ENCODE peak calls at places on chromosomes 3 and 15, in six cellular contexts. X is OCI-LY7, I is lower leg skin, Q is AG04449, L is stomach, Z is suprapubic skin. S is an unnamed sample.

GRCh38 chr15:43471975-43472374 is 21.0 kb downstream of the TP53BP1 start:
- DNase-seq in X (no peak), I (no peak), Q (no peak), L (no peak), Z (no peak), S (no peak)

GRCh38 chr15:51842852-51843737 is 13.6 kb downstream of the TMOD3 start:
- DNase-seq in X (peak), I (no peak), Q (no peak), L (no peak), Z (no peak), S (no peak)

GRCh38 chr15:71599404-71600225 is 210.7 kb upstream of the NR2E3 start:
- DNase-seq in X (no peak), I (no peak), Q (no peak), L (peak), Z (no peak), S (no peak)

GRCh38 chr3:25018909-25019308 is 409.2 kb upstream of the RARB start:
- DNase-seq in X (no peak), I (no peak), Q (no peak), L (no peak), Z (no peak), S (no peak)

GRCh38 chr15:72397780-72398179 is 325 bp upstream of the TMEM202 start:
- DNase-seq in X (no peak), I (no peak), Q (no peak), L (no peak), Z (no peak), S (no peak)

GRCh38 chr15:77461486-77461885 is 40.8 kb downstream of the HMG20A start:
- DNase-seq in X (no peak), I (no peak), Q (no peak), L (no peak), Z (no peak), S (no peak)

GRCh38 chr15:23859008-23859407 is 171.9 kb upstream of the NDN start:
- DNase-seq in X (no peak), I (no peak), Q (no peak), L (no peak), Z (no peak), S (no peak)

GRCh38 chr3:13546667-13547171 is 2.2 kb upstream of the FBLN2 start:
- DNase-seq in X (no peak), I (no peak), Q (no peak), L (no peak), Z (no peak), S (no peak)

GRCh38 chr3:139466369-139466768 is 9.9 kb downstream of the RBP2 start:
- DNase-seq in X (no peak), I (peak), Q (no peak), L (no peak), Z (no peak), S (no peak)

GRCh38 chr3:150928234-150928633 is 23.0 kb upstream of the MINDY4B start:
- DNase-seq in X (no peak), I (no peak), Q (no peak), L (no peak), Z (no peak), S (no peak)

GRCh38 chr3:24624938-24625681 is 130.5 kb upstream of the THRB start:
- DNase-seq in X (no peak), I (no peak), Q (no peak), L (no peak), Z (no peak), S (no peak)

GRCh38 chr3:131630117-131630516 is 127.3 kb upstream of the MRPL3 start:
- DNase-seq in X (no peak), I (no peak), Q (no peak), L (no peak), Z (no peak), S (no peak)

GRCh38 chr3:45078910-45079522 is 52.9 kb downstream of the CLEC3B start:
- DNase-seq in X (no peak), I (no peak), Q (no peak), L (peak), Z (no peak), S (no peak)

GRCh38 chr3:133932009-133932408 is 36.3 kb upstream of the RAB6B start:
- DNase-seq in X (no peak), I (no peak), Q (no peak), L (no peak), Z (peak), S (no peak)

GRCh38 chr3:188712257-188712924 is 459.4 kb upstream of the TPRG1 start:
- DNase-seq in X (no peak), I (no peak), Q (peak), L (no peak), Z (no peak), S (peak)

GRCh38 chr15:98177950-98178848 is 217.7 kb downstream of the ARRDC4 start:
- DNase-seq in X (peak), I (no peak), Q (peak), L (peak), Z (no peak), S (peak)

GRCh38 chr3:152026033-152026556 is 152.7 kb downstream of the SUCNR1 start:
- DNase-seq in X (no peak), I (no peak), Q (peak), L (no peak), Z (no peak), S (peak)

GRCh38 chr3:192079098-192079497 is 618.1 kb downstream of the PYDC2 start:
- DNase-seq in X (no peak), I (no peak), Q (no peak), L (no peak), Z (no peak), S (no peak)

GRCh38 chr3:165852150-165852549 is 14.9 kb upstream of the BCHE start:
- DNase-seq in X (no peak), I (no peak), Q (no peak), L (no peak), Z (no peak), S (no peak)

GRCh38 chr3:49378249-49378899 is 20.2 kb upstream of the GPX1 start:
- DNase-seq in X (no peak), I (peak), Q (peak), L (no peak), Z (no peak), S (peak)

GRCh38 chr3:11604139-11604895 is 39.4 kb downstream of the VGLL4 start:
- DNase-seq in X (peak), I (no peak), Q (peak), L (no peak), Z (no peak), S (no peak)

GRCh38 chr3:40137586-40138295 is 171.8 kb upstream of the EIF1B start:
- DNase-seq in X (no peak), I (no peak), Q (peak), L (no peak), Z (no peak), S (peak)

GRCh38 chr3:175200391-175200790 is 341.3 kb downstream of the NAALADL2 start:
- DNase-seq in X (no peak), I (no peak), Q (no peak), L (no peak), Z (no peak), S (no peak)

GRCh38 chr15:83118291-83118827 is 10.9 kb downstream of the TM6SF1 start:
- DNase-seq in X (no peak), I (no peak), Q (no peak), L (no peak), Z (no peak), S (no peak)

GRCh38 chr3:114554716-114555115 is 260.9 kb downstream of the TIGIT start:
- DNase-seq in X (no peak), I (no peak), Q (peak), L (no peak), Z (no peak), S (no peak)

GRCh38 chr15:94061041-94061440 is 170.3 kb upstream of the MCTP2 start:
- DNase-seq in X (no peak), I (no peak), Q (no peak), L (no peak), Z (no peak), S (no peak)

GRCh38 chr3:33134026-33134625 is 20.3 kb downstream of the CRTAP start:
- DNase-seq in X (no peak), I (peak), Q (no peak), L (no peak), Z (no peak), S (no peak)

GRCh38 chr3:98918586-98918985 is 17.1 kb upstream of the DCBLD2 start:
- DNase-seq in X (no peak), I (no peak), Q (no peak), L (no peak), Z (no peak), S (no peak)

GRCh38 chr3:139916271-139916670 is 18.7 kb upstream of the CLSTN2 start:
- DNase-seq in X (no peak), I (no peak), Q (no peak), L (no peak), Z (no peak), S (no peak)

GRCh38 chr3:30418443-30418842 is 188.0 kb upstream of the TGFBR2 start:
- DNase-seq in X (no peak), I (no peak), Q (no peak), L (no peak), Z (no peak), S (no peak)

GRCh38 chr15:88704791-88705768 is 66.3 kb downstream of the ISG20 start:
- DNase-seq in X (no peak), I (peak), Q (no peak), L (peak), Z (no peak), S (no peak)

GRCh38 chr3:85228966-85229365 is 270.2 kb downstream of the CADM2 start:
- DNase-seq in X (no peak), I (no peak), Q (no peak), L (no peak), Z (no peak), S (no peak)

GRCh38 chr3:79392479-79392878 is 375.3 kb downstream of the ROBO1 start:
- DNase-seq in X (no peak), I (no peak), Q (no peak), L (no peak), Z (no peak), S (no peak)

GRCh38 chr3:57080171-57080570 is 19.7 kb downstream of the SPATA12 start:
- DNase-seq in X (peak), I (no peak), Q (no peak), L (no peak), Z (no peak), S (no peak)

GRCh38 chr3:152470893-152471292 is 202.2 kb downstream of the MBNL1 start:
- DNase-seq in X (no peak), I (no peak), Q (no peak), L (no peak), Z (no peak), S (no peak)

GRCh38 chr3:192571197-192571791 is 156.0 kb downstream of the FGF12 start:
- DNase-seq in X (no peak), I (no peak), Q (no peak), L (peak), Z (no peak), S (no peak)

GRCh38 chr15:28984421-28985375 is 98.9 kb downstream of the APBA2 start:
- DNase-seq in X (no peak), I (no peak), Q (no peak), L (no peak), Z (no peak), S (no peak)

GRCh38 chr15:74866090-74866489 is 7.1 kb downstream of the SCAMP2 start:
- DNase-seq in X (no peak), I (no peak), Q (peak), L (no peak), Z (no peak), S (no peak)

GRCh38 chr3:2262204-2262603 is 163.5 kb downstream of the CNTN4 start:
- DNase-seq in X (no peak), I (no peak), Q (no peak), L (no peak), Z (no peak), S (no peak)

GRCh38 chr3:80338366-80338765 is 570.6 kb upstream of the ROBO1 start:
- DNase-seq in X (no peak), I (no peak), Q (no peak), L (no peak), Z (no peak), S (no peak)

DNA sequence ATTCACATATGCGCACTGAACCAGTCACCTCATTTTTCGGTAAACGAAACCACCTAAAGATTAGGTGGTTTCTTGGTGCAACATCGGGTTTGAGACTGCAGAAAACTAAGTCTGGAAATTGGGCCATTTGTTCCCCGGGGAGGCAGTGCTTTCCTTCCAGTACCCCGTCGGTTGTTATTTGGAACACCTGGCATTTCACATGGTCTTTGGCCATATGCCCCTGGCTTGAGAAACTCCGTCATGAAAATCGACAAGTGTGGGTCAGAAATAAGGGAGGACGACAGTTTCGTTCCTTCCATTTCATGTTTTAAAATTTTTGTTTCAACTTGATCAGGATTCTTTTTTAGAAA is 544 bp upstream of the GATM start:
- DNase-seq in X (no peak), I (no peak), Q (no peak), L (no peak), Z (no peak), S (no peak)
- H3K4me3 ChIP-seq in X (peak), I (peak), Q (peak), L (peak), Z (peak), S (no peak)

DNA sequence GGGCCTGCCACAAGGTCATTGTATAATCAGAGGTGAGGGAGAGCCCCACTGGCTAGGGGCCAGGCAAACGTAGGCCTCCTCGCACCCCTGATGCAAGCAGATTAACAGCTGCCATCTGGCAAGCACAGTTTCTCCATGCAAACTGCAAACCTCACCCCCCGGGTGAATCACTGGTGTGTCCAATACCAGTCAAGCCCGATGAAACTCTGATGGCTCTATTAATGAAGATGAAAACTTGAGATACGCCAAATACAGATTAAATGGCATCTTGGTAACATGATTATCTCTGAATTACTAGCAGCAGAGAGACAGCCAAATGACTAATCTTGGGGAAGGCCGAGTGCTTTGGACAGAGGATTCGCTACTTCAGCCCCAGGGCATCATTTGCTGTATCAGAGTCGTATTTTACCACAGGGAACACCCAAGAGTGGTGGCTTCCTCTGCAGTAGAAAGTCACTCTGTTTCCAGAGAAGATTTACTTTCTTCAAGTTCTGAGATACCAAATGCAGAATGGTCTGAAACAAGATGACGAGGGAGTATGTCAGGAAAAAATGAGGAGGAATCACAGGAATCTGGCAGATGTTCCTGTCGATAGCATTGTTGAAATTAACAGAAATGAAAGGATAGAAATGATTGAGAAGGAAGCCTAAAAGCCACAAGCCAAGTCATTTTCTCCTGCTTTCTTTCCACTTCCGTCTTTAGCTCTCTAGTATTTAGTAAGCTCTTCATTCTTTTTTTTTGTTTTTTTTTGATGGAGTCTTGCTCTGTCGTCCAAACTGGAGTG is 96.2 kb upstream of the NR2F2 start:
- DNase-seq in X (no peak), I (no peak), Q (peak), L (no peak), Z (no peak), S (peak)
- TF ChIP-seq CTCF in X (no peak), I (no peak), Q (no peak), L (no peak), Z (no peak), S (no peak)

DNA sequence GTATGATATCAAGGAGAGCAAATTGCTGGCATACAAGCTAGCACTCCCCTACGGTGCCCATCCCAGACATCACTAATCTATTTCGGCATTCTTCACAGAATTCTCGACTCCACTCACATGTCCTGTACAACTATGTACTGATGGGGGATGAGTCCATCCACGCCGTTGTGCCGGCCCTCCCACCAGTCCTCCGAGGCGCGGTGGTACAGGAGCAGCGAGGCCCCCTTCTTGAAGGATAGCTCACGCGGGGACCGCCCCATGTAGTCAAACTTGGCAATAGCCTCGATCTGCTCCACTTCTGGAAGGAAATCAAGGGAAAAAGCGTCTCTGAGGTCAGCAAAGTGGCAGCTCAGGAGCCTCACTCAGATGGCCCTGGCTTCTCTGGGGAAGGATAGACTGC is 31.0 kb upstream of the RAD18 start:
- DNase-seq in X (no peak), I (peak), Q (no peak), L (no peak), Z (no peak), S (no peak)
- H3K4me3 ChIP-seq in X (no peak), I (no peak), Q (no peak), L (no peak), Z (no peak), S (no peak)

GRCh38 chr15:62244762-62245161 is 79.7 kb upstream of the C2CD4B start:
- DNase-seq in X (no peak), I (no peak), Q (no peak), L (peak), Z (no peak), S (no peak)

GRCh38 chr15:62240697-62241096 is 75.6 kb upstream of the C2CD4B start:
- DNase-seq in X (no peak), I (peak), Q (no peak), L (no peak), Z (no peak), S (no peak)

GRCh38 chr15:62242999-62243398 is 77.9 kb upstream of the C2CD4B start:
- DNase-seq in X (no peak), I (no peak), Q (no peak), L (no peak), Z (no peak), S (no peak)

GRCh38 chr15:62241135-62241770 is 76.2 kb upstream of the C2CD4B start:
- DNase-seq in X (peak), I (no peak), Q (no peak), L (peak), Z (no peak), S (no peak)

GRCh38 chr15:62240121-62240520 is 75.0 kb upstream of the C2CD4B start:
- DNase-seq in X (no peak), I (no peak), Q (no peak), L (no peak), Z (no peak), S (no peak)
- TF ChIP-seq CTCF in X (no peak), I (no peak), Q (no peak), L (no peak), Z (no peak), S (no peak)

DNA sequence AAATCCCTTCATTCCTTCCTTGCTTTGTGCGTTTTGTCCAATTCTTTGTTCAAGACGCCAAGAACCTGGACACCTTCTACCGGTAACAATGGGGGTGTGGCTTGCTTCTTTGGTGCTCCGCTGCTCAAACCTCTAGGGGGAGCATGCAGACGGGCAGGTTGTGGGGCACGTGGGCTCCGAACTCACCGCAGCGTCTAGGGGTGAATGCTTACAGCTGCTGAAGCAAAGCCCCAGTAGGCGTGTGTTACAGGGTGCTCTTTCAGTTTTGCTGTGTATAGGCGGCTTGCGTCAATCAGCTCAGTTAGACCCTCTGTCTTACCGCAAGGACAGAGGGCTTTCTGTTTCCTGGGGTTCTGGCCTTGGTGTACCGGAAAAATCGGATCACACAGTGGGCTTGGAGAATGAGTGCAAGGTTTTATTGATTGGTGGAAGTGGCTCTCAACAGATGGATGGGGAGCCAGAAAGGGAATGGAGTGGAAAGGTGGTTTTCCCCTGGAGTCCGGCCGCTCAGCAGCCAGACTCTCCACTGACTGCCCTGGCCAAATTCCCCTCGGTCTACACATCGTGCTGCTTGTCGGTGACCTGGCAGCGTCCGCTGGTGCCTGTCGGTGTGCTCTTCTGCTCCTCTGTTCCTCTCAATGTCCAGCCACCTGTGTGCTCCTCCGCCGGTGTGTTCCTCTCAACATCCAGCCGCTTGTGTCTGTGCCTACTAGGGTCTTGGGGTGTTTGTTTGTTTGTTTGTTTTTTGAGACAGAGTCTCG is 1.2 kb upstream of the LRRC34 start:
- DNase-seq in X (peak), I (no peak), Q (no peak), L (peak), Z (no peak), S (no peak)
- H3K4me3 ChIP-seq in X (peak), I (no peak), Q (peak), L (peak), Z (peak), S (peak)

GRCh38 chr3:53842436-53843194 is 3.6 kb downstream of the CHDH start:
- DNase-seq in X (no peak), I (peak), Q (no peak), L (peak), Z (no peak), S (no peak)

GRCh38 chr3:53844262-53845102 is 1.7 kb downstream of the CHDH start:
- DNase-seq in X (peak), I (peak), Q (no peak), L (peak), Z (no peak), S (no peak)

GRCh38 chr3:53843195-53844177 is 2.7 kb downstream of the CHDH start:
- DNase-seq in X (peak), I (peak), Q (no peak), L (no peak), Z (no peak), S (no peak)

GRCh38 chr3:53837331-53837730 is 8.9 kb downstream of the CHDH start:
- DNase-seq in X (no peak), I (peak), Q (no peak), L (no peak), Z (peak), S (no peak)

DNA sequence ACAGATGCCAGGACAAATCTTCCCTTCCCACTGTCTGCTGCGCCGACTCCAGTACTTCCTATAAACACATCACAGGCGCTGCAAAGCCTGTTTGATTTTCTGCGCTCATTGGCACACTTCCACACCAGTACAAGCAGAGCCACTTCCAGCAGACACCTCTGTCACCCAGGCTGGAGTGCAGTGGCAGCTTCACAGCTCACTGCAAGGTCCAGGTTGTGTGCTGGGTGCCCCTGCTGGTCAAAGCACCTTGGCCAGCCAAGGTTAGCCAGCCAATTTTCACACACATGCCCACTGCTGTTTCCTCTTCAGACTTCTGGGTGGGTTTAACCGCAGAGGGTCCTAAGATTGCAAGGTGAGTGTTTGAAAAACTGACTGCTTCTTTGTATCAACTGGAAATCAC is 4.9 kb downstream of the CHDH start:
- DNase-seq in X (no peak), I (peak), Q (no peak), L (peak), Z (peak), S (no peak)
- TF ChIP-seq CTCF in X (no peak), I (no peak), Q (no peak), L (no peak), Z (no peak), S (no peak)